ENCODE peak calls at places on chromosomes 3 and 15, in four cellular contexts. H, D, M and F are unnamed samples.
A peak's percentile ranks its signal among the peaks of the same experiment; 100 is the strongest.

GRCh38 chr15:70582143-70582945 is 181.0 kb downstream of the UACA start:
- DNase-seq in D (no peak), H (no peak), M (no peak), F (no peak)

GRCh38 chr3:114867828-114868498 is 279.1 kb downstream of the ZBTB20 start:
- DNase-seq in D (no peak), H (no peak), M (no peak), F (no peak)

GRCh38 chr15:85282504-85283115 is 97.8 kb upstream of the AKAP13 start:
- DNase-seq in D (no peak), H (no peak), M (no peak), F (no peak)

GRCh38 chr15:34338347-34338746 is 766 bp upstream of the SLC12A6 start:
- DNase-seq in M (no peak), H (no peak), D (no peak), F (no peak)

GRCh38 chr3:149007567-149008257 is 16.4 kb downstream of the GYG1 start:
- DNase-seq in H (no peak), M (no peak), D (no peak), F (no peak)

GRCh38 chr3:156024904-156025303 is 95.5 kb upstream of the KCNAB1 start:
- DNase-seq in D (no peak), M (no peak), H (no peak), F (no peak)

GRCh38 chr3:195921334-195921771 is 13.0 kb upstream of the TNK2 start:
- DNase-seq in H (no peak), M (peak; percentile 38), D (no peak), F (peak; percentile 54)

GRCh38 chr3:128577711-128578110 is 72.9 kb downstream of the RPN1 start:
- DNase-seq in H (no peak), M (no peak), D (no peak), F (no peak)

GRCh38 chr3:29747991-29748390 is 467.1 kb downstream of the RBMS3 start:
- DNase-seq in D (no peak), H (no peak), M (no peak), F (no peak)

GRCh38 chr3:69993747-69994146 is 5.8 kb upstream of the SAMMSON start:
- DNase-seq in H (no peak), M (no peak), D (no peak), F (no peak)

GRCh38 chr3:8557298-8557697 is 55.7 kb downstream of the LMCD1 start:
- DNase-seq in H (no peak), M (no peak), D (no peak), F (no peak)

GRCh38 chr3:139935071-139935865 is at the start of gene CLSTN2:
- DNase-seq in H (peak; percentile 52), M (no peak), D (peak; percentile 9), F (no peak)

GRCh38 chr3:10437272-10437994 is 68.0 kb downstream of the ATP2B2 start:
- DNase-seq in D (peak; percentile 92), H (no peak), M (peak; percentile 53), F (no peak)

GRCh38 chr15:66891776-66892175 is 173.6 kb upstream of the SMAD3 start:
- DNase-seq in H (no peak), M (no peak), D (no peak), F (no peak)

GRCh38 chr3:135226057-135226456 is 431.0 kb downstream of the EPHB1 start:
- DNase-seq in H (no peak), M (no peak), D (peak; percentile 1), F (no peak)

GRCh38 chr15:34064443-34064842 is 25.4 kb upstream of the AVEN start:
- DNase-seq in H (no peak), D (no peak), M (no peak), F (no peak)

GRCh38 chr3:138452491-138452890 is 18.1 kb downstream of the ESYT3 start:
- DNase-seq in H (no peak), D (no peak), M (no peak), F (no peak)

GRCh38 chr3:162569314-162569713 is 1072.7 kb downstream of the OTOL1 start:
- DNase-seq in M (no peak), D (no peak), H (no peak), F (no peak)

GRCh38 chr3:187085021-187085666 is 54.2 kb downstream of the RPL39L start:
- DNase-seq in D (no peak), M (peak; percentile 60), H (no peak), F (no peak)

GRCh38 chr3:52247455-52248164 is 2.1 kb downstream of the PPM1M start:
- DNase-seq in H (no peak), M (no peak), D (no peak), F (no peak)

GRCh38 chr3:180420804-180421203 is 181.2 kb upstream of the TTC14 start:
- DNase-seq in D (no peak), H (no peak), M (no peak), F (no peak)

GRCh38 chr15:99731336-99732267 is 1.6 kb downstream of the LYSMD4 start:
- DNase-seq in H (no peak), M (no peak), D (no peak), F (no peak)

GRCh38 chr3:66413151-66413751 is 87.6 kb downstream of the LRIG1 start:
- DNase-seq in M (no peak), D (no peak), H (no peak), F (no peak)

GRCh38 chr15:61584410-61584809 is 355.3 kb upstream of the RORA start:
- DNase-seq in M (peak; percentile 2), H (no peak), D (no peak), F (no peak)

GRCh38 chr3:43996379-43997301 is 245.0 kb upstream of the TOPAZ1 start:
- DNase-seq in M (peak; percentile 8), H (no peak), D (peak; percentile 16), F (peak; percentile 49)

GRCh38 chr15:60115579-60116415 is 111.7 kb downstream of the FOXB1 start:
- DNase-seq in M (no peak), H (no peak), D (no peak), F (no peak)

GRCh38 chr3:183613366-183614293 is 21.8 kb upstream of the KLHL24 start:
- DNase-seq in H (no peak), M (no peak), D (no peak), F (no peak)

GRCh38 chr15:75195122-75195765 is 6.4 kb upstream of the C15orf39 start:
- DNase-seq in M (no peak), D (no peak), H (no peak), F (peak; percentile 31)

GRCh38 chr3:72177075-72178050 is 392.4 kb upstream of the PROK2 start:
- DNase-seq in H (no peak), M (peak; percentile 28), D (peak; percentile 47), F (no peak)

GRCh38 chr3:127226946-127227842 is 34.3 kb downstream of the PRR23E start:
- DNase-seq in M (no peak), H (no peak), D (peak; percentile 61), F (peak; percentile 66)
- H3K4me3 ChIP-seq in M (no peak overlapping the region), H (no peak overlapping the region), D (peak overlapping the region; percentile 15), F (no peak overlapping the region)

GRCh38 chr15:45180201-45180600 is 7.6 kb downstream of the SHF start:
- DNase-seq in D (no peak), M (no peak), H (no peak), F (no peak)

GRCh38 chr15:45180648-45181436 is 6.9 kb downstream of the SHF start:
- DNase-seq in M (no peak), D (no peak), H (no peak), F (no peak)

GRCh38 chr15:45183001-45183400 is 4.8 kb downstream of the SHF start:
- DNase-seq in H (no peak), D (no peak), M (no peak), F (no peak)

GRCh38 chr15:45183511-45183910 is 4.3 kb downstream of the SHF start:
- DNase-seq in H (no peak), M (no peak), D (no peak), F (no peak)

GRCh38 chr15:45181491-45182285 is 6.1 kb downstream of the SHF start:
- DNase-seq in H (no peak), D (no peak), M (no peak), F (no peak)
- H3K4me1 ChIP-seq in H (peaks cover 12% of the 10 kb centered on the region), D (no peaks in the 10 kb centered on the region), M (no peaks in the 10 kb centered on the region), F (peaks cover 4% of the 10 kb centered on the region)

DNA sequence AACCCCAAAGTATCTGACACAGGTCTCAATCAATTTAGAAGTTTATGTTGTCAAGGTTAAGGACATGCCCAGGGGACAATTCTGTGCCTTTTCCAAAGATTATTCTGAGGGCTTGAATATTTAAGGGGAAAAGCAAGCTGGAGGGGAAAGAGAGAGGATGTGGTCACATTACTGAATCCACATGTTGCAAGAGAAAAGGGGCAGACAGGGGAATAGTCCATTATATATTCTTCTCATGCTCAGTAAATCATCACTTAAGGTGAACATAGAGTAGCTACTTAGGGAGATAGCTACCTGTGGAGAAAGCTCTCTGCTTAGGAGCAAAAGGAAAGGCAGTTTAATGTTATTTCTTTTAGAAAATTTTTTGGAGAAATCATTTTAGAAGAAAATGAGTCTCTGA is 751.6 kb downstream of the SI start:
- DNase-seq in M (no peak), D (no peak), H (no peak), F (no peak)
- H3K27me3 ChIP-seq in M (no peaks in the 10 kb centered on the region), D (no peaks in the 10 kb centered on the region), H (no peaks in the 10 kb centered on the region), F (no peaks in the 10 kb centered on the region)

GRCh38 chr3:12991481-12991837 is 81.8 kb downstream of the IQSEC1 start:
- DNase-seq in D (no peak), M (no peak), H (no peak), F (no peak)

GRCh38 chr3:12993022-12993622 is 80.1 kb downstream of the IQSEC1 start:
- DNase-seq in H (no peak), D (no peak), M (no peak), F (no peak)

GRCh38 chr3:12991861-12992281 is 81.4 kb downstream of the IQSEC1 start:
- DNase-seq in D (no peak), M (no peak), H (no peak), F (no peak)

GRCh38 chr3:12993623-12994356 is 79.4 kb downstream of the IQSEC1 start:
- DNase-seq in D (no peak), H (no peak), M (peak; percentile 19), F (peak; percentile 55)

GRCh38 chr3:12992629-12993021 is 80.6 kb downstream of the IQSEC1 start:
- DNase-seq in H (no peak), D (no peak), M (no peak), F (no peak)
- H3K4me3 ChIP-seq in H (no peak overlapping the region), D (no peak overlapping the region), M (no peak overlapping the region), F (no peak overlapping the region)

GRCh38 chr3:46109635-46110005 is 82.3 kb upstream of the XCR1 start:
- DNase-seq in M (no peak), H (no peak), D (no peak), F (no peak)
- H3K4me1 ChIP-seq in M (no peaks in the 10 kb centered on the region), H (peaks cover 13% of the 10 kb centered on the region), D (peaks cover 10% of the 10 kb centered on the region), F (no peaks in the 10 kb centered on the region)

GRCh38 chr15:32718822-32719716 is 1.3 kb downstream of the GREM1 start:
- DNase-seq in H (no peak), M (no peak), D (no peak), F (no peak)
- H3K27me3 ChIP-seq in H (no peaks in the 10 kb centered on the region), M (peaks cover 56% of the 10 kb centered on the region), D (peaks cover 27% of the 10 kb centered on the region), F (peaks cover 45% of the 10 kb centered on the region)

GRCh38 chr15:90400759-90401314 is 12.8 kb downstream of the IQGAP1 start:
- DNase-seq in D (peak; percentile 91), M (peak; percentile 96), H (no peak), F (peak; percentile 76)

GRCh38 chr15:90400005-90400758 is 12.1 kb downstream of the IQGAP1 start:
- DNase-seq in H (no peak), M (no peak), D (no peak), F (no peak)

GRCh38 chr15:90402806-90403205 is 14.8 kb downstream of the IQGAP1 start:
- DNase-seq in D (no peak), H (no peak), M (no peak), F (no peak)

GRCh38 chr15:90401499-90401898 is 13.5 kb downstream of the IQGAP1 start:
- DNase-seq in M (peak; percentile 32), D (no peak), H (no peak), F (no peak)

GRCh38 chr15:90402230-90402629 is 14.2 kb downstream of the IQGAP1 start:
- DNase-seq in D (no peak), H (no peak), M (peak; percentile 94), F (no peak)
- H3K4me3 ChIP-seq in D (peak overlapping the region; percentile 72), H (no peak overlapping the region), M (peak overlapping the region; percentile 40), F (no peak overlapping the region)